ENCODE peak calls at places on chromosomes 7 and 10, in seven cellular contexts. Z, J, C, T, K, N and H are unnamed samples. For H3K9me3, the result is how much of the 10 kb centered on the place peaks cover.

GRCh38 chr7:21461282-21461681 is 33.4 kb downstream of the SP4 start:
- DNase-seq in K (no peak), N (no peak), J (no peak), Z (no peak), C (no peak), T (no peak), H (no peak)

GRCh38 chr7:48887500-48887899 is 36.8 kb upstream of the CDC14C start:
- DNase-seq in T (no peak), K (no peak), N (no peak), C (no peak), J (no peak), Z (peak), H (no peak)

GRCh38 chr10:71889388-71889987 is 38.4 kb upstream of the PSAP start:
- DNase-seq in Z (no peak), K (no peak), N (no peak), J (no peak), T (no peak), C (no peak), H (no peak)

GRCh38 chr7:22460363-22460988 is 39.5 kb downstream of the STEAP1B start:
- DNase-seq in Z (no peak), N (no peak), K (no peak), T (no peak), J (no peak), C (no peak), H (no peak)

GRCh38 chr7:69126896-69127479 is 471.3 kb upstream of the AUTS2 start:
- DNase-seq in K (no peak), T (no peak), Z (no peak), J (no peak), N (no peak), C (no peak), H (no peak)

GRCh38 chr10:75283150-75284096 is 47.7 kb upstream of the COMTD1 start:
- DNase-seq in N (peak), J (no peak), Z (peak), K (peak), T (no peak), C (no peak), H (no peak)

GRCh38 chr10:80454526-80455460 is 683 bp downstream of the TSPAN14 start:
- DNase-seq in Z (peak), N (no peak), T (peak), C (peak), K (peak), J (no peak), H (peak)

GRCh38 chr10:30980951-30981616 is 50.6 kb downstream of the ZNF438 start:
- DNase-seq in Z (peak), K (peak), T (peak), J (no peak), C (no peak), N (peak), H (peak)

GRCh38 chr7:43385856-43386255 is 197.1 kb upstream of the STK17A start:
- DNase-seq in C (no peak), J (no peak), K (no peak), N (no peak), T (no peak), Z (peak), H (no peak)

GRCh38 chr10:132129431-132129830 is 57.3 kb upstream of the DPYSL4 start:
- DNase-seq in K (no peak), T (no peak), Z (no peak), C (no peak), J (no peak), N (no peak), H (no peak)

GRCh38 chr10:102710604-102711003 is 3.6 kb downstream of the ARL3 start:
- DNase-seq in N (no peak), C (no peak), J (no peak), T (no peak), K (no peak), Z (peak), H (no peak)

GRCh38 chr10:132972149-132972985 is 30.0 kb upstream of the CFAP46 start:
- DNase-seq in J (no peak), Z (no peak), C (peak), K (no peak), T (no peak), N (no peak), H (no peak)

GRCh38 chr10:130341325-130341724 is 205.1 kb downstream of the GLRX3 start:
- DNase-seq in N (no peak), T (peak), Z (no peak), K (no peak), J (no peak), C (no peak), H (no peak)

GRCh38 chr7:128108641-128109423 is 77.6 kb upstream of the LRRC4 start:
- DNase-seq in C (peak), T (no peak), Z (no peak), N (no peak), J (no peak), K (no peak), H (no peak)

GRCh38 chr7:139738101-139738489 is 39.7 kb downstream of the HIPK2 start:
- DNase-seq in N (no peak), Z (no peak), K (no peak), T (no peak), J (no peak), C (no peak), H (no peak)

GRCh38 chr10:132479603-132480221 is 57.9 kb upstream of the INPP5A start:
- DNase-seq in C (no peak), T (no peak), N (peak), Z (no peak), J (no peak), K (no peak), H (no peak)

GRCh38 chr7:49020145-49020544 is 95.8 kb downstream of the CDC14C start:
- DNase-seq in Z (no peak), C (no peak), N (no peak), K (no peak), T (no peak), J (no peak), H (no peak)

GRCh38 chr7:20330176-20330796 is 414 bp upstream of the ITGB8 start:
- DNase-seq in T (peak), J (no peak), C (peak), Z (peak), N (peak), K (peak), H (peak)

GRCh38 chr10:13239923-13240322 is 5.7 kb upstream of the UCMA start:
- DNase-seq in K (no peak), C (no peak), N (no peak), Z (no peak), T (no peak), J (no peak), H (no peak)

GRCh38 chr7:129376778-129377700 is 57.2 kb upstream of the STRIP2 start:
- DNase-seq in N (no peak), J (no peak), K (no peak), Z (peak), T (no peak), C (no peak), H (no peak)

GRCh38 chr7:13834328-13834761 is 155.1 kb downstream of the ETV1 start:
- DNase-seq in T (no peak), C (no peak), J (no peak), N (no peak), K (no peak), Z (peak), H (no peak)

GRCh38 chr10:111698711-111699110 is 484.9 kb downstream of the GPAM start:
- DNase-seq in Z (no peak), C (no peak), N (no peak), T (no peak), J (no peak), K (no peak), H (no peak)

GRCh38 chr10:79050896-79051555 is 17.7 kb upstream of the ZMIZ1 start:
- DNase-seq in T (no peak), K (no peak), J (no peak), N (peak), C (peak), Z (no peak), H (no peak)

GRCh38 chr7:150801242-150801945 is 825 bp downstream of the TMEM176A start:
- DNase-seq in J (no peak), T (no peak), N (no peak), K (no peak), Z (no peak), C (no peak), H (no peak)

GRCh38 chr10:108424656-108425055 is 1260.2 kb upstream of the SORCS1 start:
- DNase-seq in Z (peak), J (no peak), N (no peak), C (no peak), K (no peak), T (no peak), H (no peak)

GRCh38 chr7:118179191-118179590 is 4.8 kb upstream of the LSM8 start:
- DNase-seq in Z (no peak), N (no peak), C (no peak), K (no peak), T (no peak), J (no peak), H (no peak)

GRCh38 chr7:52271663-52272062 is 763.8 kb upstream of the POM121L12 start:
- DNase-seq in K (no peak), J (no peak), C (no peak), T (no peak), Z (no peak), N (no peak), H (no peak)

GRCh38 chr10:110422548-110422947 is 75.2 kb upstream of the DUSP5 start:
- DNase-seq in K (no peak), T (no peak), Z (no peak), C (no peak), N (no peak), J (no peak), H (no peak)
- H3K9me3 ChIP-seq in K (under half), T (under half), Z (under half), C (under half), N (under half), J (under half), H (under half)

GRCh38 chr10:118712930-118713634 is 41.7 kb downstream of the CACUL1 start:
- DNase-seq in N (no peak), K (no peak), C (no peak), Z (no peak), T (no peak), J (no peak), H (no peak)

GRCh38 chr10:118712080-118712479 is 42.7 kb downstream of the CACUL1 start:
- DNase-seq in T (no peak), J (no peak), Z (no peak), K (no peak), C (no peak), N (no peak), H (no peak)

GRCh38 chr10:118704711-118705110 is 50.1 kb downstream of the CACUL1 start:
- DNase-seq in N (no peak), K (no peak), C (no peak), Z (no peak), J (no peak), T (no peak), H (no peak)

GRCh38 chr10:118708571-118708970 is 46.2 kb downstream of the CACUL1 start:
- DNase-seq in J (no peak), N (no peak), Z (no peak), T (no peak), K (no peak), C (no peak), H (no peak)

GRCh38 chr10:118710487-118710886 is 44.3 kb downstream of the CACUL1 start:
- DNase-seq in J (no peak), K (no peak), T (no peak), C (no peak), N (no peak), Z (no peak), H (no peak)
- H3K27ac ChIP-seq in J (no peak), K (no peak), T (no peak), C (no peak), N (no peak), Z (no peak), H (no peak)

DNA sequence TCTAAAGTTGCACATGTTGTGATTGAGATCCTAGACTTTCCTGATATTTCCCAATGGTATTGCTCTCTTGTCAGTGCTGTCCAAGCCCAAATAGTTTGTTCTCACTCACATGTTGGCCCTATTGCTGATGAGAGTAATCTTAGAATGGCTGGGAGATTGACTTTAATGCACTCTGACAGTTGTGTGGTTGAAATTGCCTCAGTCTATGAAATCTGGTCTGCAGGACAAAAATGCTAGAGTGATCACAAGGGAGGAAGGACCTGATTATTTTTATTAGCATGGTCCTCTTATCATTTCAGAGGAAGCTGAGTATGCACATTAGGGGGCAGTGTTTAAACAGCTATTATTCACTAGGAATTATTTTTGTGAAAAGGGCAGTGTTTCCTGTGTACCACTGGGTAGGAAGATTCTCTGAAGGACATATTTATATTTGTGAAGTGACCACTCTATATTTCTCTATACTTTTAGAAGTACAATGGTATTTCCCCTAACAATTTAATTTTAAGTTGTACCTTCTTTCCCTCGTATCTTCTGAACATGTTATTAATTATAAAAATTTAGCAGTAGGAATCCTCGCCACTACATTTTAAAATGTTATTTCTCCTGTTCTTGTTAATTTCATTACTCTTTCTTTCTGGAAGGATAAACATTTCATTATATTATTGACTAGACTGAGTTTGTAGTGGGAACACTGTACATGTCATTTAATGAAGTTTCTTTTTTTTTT is 64.4 kb downstream of the SUGCT start:
- DNase-seq in N (no peak), K (no peak), T (no peak), J (no peak), C (no peak), Z (peak), H (no peak)
- TF ChIP-seq CTCF in N (no peak), K (peak), T (no peak), J (peak), C (peak), Z (peak), H (peak)

GRCh38 chr10:42513921-42514320 is 124.4 kb downstream of the ZNF33B start:
- DNase-seq in Z (no peak), T (no peak), N (no peak), K (no peak), C (no peak), J (no peak), H (no peak)
- H3K9me3 ChIP-seq in Z (under half), T (under half), N (half or more), K (under half), C (half or more), J (under half), H (under half)

GRCh38 chr7:10592604-10593003 is 381.1 kb upstream of the PHF14 start:
- DNase-seq in T (no peak), K (no peak), C (no peak), Z (no peak), J (no peak), N (no peak), H (no peak)
- H3K27ac ChIP-seq in T (no peak), K (no peak), C (no peak), Z (no peak), J (no peak), N (no peak), H (no peak)